ENCODE peak calls at places on chromosomes 3 and 15, in four cellular contexts. J is activated B cell treated with CpG ODN at 0.5 μM for 24 hours; X is activated gamma-delta T cell treated with Interleukin-2 at 50 U/mL for 16 hours; G is activated CD4-positive, alpha-beta T cell treated with anti-CD3 and anti-CD28 coated beads, Interleukin-2, amount 50 U/mL, for 24 hours. F is an unnamed sample.
A peak's percentile ranks its signal among the peaks of the same experiment; 100 is the strongest.

GRCh38 chr15:67130673-67131601 is 65.5 kb downstream of the SMAD3 start:
- DNase-seq in J (no peak), G (no peak), X (no peak), F (no peak)

GRCh38 chr3:152841131-152841530 is 6.2 kb downstream of the P2RY1 start:
- DNase-seq in X (no peak), J (no peak), G (no peak), F (no peak)

GRCh38 chr3:197392961-197393360 is 94.5 kb upstream of the DLG1 start:
- DNase-seq in G (no peak), J (no peak), X (no peak), F (no peak)

GRCh38 chr3:13346481-13347389 is 73.4 kb downstream of the NUP210 start:
- DNase-seq in J (no peak), G (peak; percentile 54), X (peak; percentile 73), F (no peak)

GRCh38 chr3:188220988-188221818 is 67.2 kb downstream of the LPP start:
- DNase-seq in X (no peak), G (no peak), J (no peak), F (peak; percentile 31)

GRCh38 chr3:155101398-155101797 is 21.3 kb downstream of the MME start:
- DNase-seq in J (no peak), X (no peak), G (no peak), F (no peak)

GRCh38 chr15:88204584-88204983 is 52.0 kb downstream of the NTRK3 start:
- DNase-seq in J (no peak), G (no peak), X (no peak), F (no peak)

GRCh38 chr3:119677641-119677934 is 382 bp upstream of the COX17 start:
- DNase-seq in J (no peak), G (no peak), X (no peak), F (no peak)

GRCh38 chr3:72728958-72729467 is 119.2 kb downstream of the SHQ1 start:
- DNase-seq in X (no peak), J (no peak), G (no peak), F (peak; percentile 90)

GRCh38 chr3:126983653-126984390 is 907 bp downstream of the PLXNA1 start:
- DNase-seq in J (no peak), G (peak; percentile 17), X (no peak), F (no peak)

GRCh38 chr15:81256916-81257315 is 60.2 kb downstream of the IL16 start:
- DNase-seq in X (no peak), G (no peak), J (no peak), F (peak; percentile 40)

GRCh38 chr3:8757551-8758518 is 11.6 kb downstream of the OXTR start:
- DNase-seq in G (no peak), X (no peak), J (no peak), F (peak; percentile 56)

GRCh38 chr3:135138776-135139175 is 343.7 kb downstream of the EPHB1 start:
- DNase-seq in X (no peak), G (no peak), J (no peak), F (no peak)

GRCh38 chr3:16604433-16604832 is 790 bp downstream of the DAZL start:
- DNase-seq in G (no peak), X (no peak), J (no peak), F (no peak)

GRCh38 chr3:38370149-38370548 is 23.6 kb downstream of the XYLB start:
- DNase-seq in X (no peak), G (no peak), J (no peak), F (no peak)

GRCh38 chr3:64761729-64762432 is 74.1 kb upstream of the ADAMTS9 start:
- DNase-seq in G (no peak), J (no peak), X (no peak), F (no peak)

GRCh38 chr15:40061212-40061901 is 22.4 kb upstream of the SRP14 start:
- DNase-seq in J (no peak), G (no peak), X (no peak), F (no peak)

GRCh38 chr3:129623447-129624118 is 17.1 kb upstream of the PLXND1 start:
- DNase-seq in X (no peak), J (no peak), G (no peak), F (no peak)

GRCh38 chr3:134620476-134621115 is 30.2 kb downstream of the KY start:
- DNase-seq in X (no peak), G (no peak), J (no peak), F (no peak)

GRCh38 chr3:179026636-179027035 is 45.0 kb downstream of the ZMAT3 start:
- DNase-seq in J (no peak), X (no peak), G (no peak), F (no peak)

GRCh38 chr3:12766541-12766940 is 7.5 kb upstream of the TMEM40 start:
- DNase-seq in X (no peak), J (no peak), G (no peak), F (no peak)

GRCh38 chr3:180277036-180277435 is 240.3 kb upstream of the PEX5L start:
- DNase-seq in G (no peak), X (no peak), J (no peak), F (peak; percentile 85)

GRCh38 chr3:46844851-46845250 is 18.4 kb downstream of the MYL3 start:
- DNase-seq in J (no peak), X (no peak), G (no peak), F (no peak)

GRCh38 chr3:106341090-106341489 is 472.3 kb upstream of the CBLB start:
- DNase-seq in X (no peak), J (no peak), G (no peak), F (no peak)

GRCh38 chr15:27271258-27271657 is 300.3 kb downstream of the GABRG3 start:
- DNase-seq in J (no peak), X (no peak), G (no peak), F (no peak)

GRCh38 chr3:43632269-43632733 is 10.5 kb upstream of the ANO10 start:
- DNase-seq in G (no peak), J (no peak), X (no peak), F (peak; percentile 98)

F was measured in PC-3.